ENCODE peak calls at places on chromosomes 3 and 15, in six cellular contexts. P is GM12878, O is H9, R is neuronal stem cell, M is fibroblast of lung, Y is keratinocyte. H is an unnamed sample.

GRCh38 chr3:9912294-9912935 is 4.5 kb upstream of the IL17RC start:
- DNase-seq in P (no peak), O (no peak), R (no peak), M (peak; percentile 84), Y (no peak), H (no peak)

GRCh38 chr15:31299588-31300207 is 26.9 kb upstream of the KLF13 start:
- DNase-seq in P (no peak), O (no peak), R (no peak), M (no peak), Y (no peak), H (no peak)

GRCh38 chr15:89376441-89376840 is 41.8 kb upstream of the POLG start:
- DNase-seq in P (no peak), O (no peak), R (no peak), M (no peak), Y (no peak), H (no peak)

GRCh38 chr15:62440310-62440709 is 275.2 kb upstream of the C2CD4B start:
- DNase-seq in P (no peak), O (no peak), R (no peak), M (no peak), Y (no peak), H (no peak)

GRCh38 chr3:56048333-56048732 is 419.9 kb downstream of the ERC2 start:
- DNase-seq in P (no peak), O (no peak), R (no peak), M (no peak), Y (no peak), H (no peak)

GRCh38 chr3:132507657-132508056 is 89.4 kb upstream of the ACKR4 start:
- DNase-seq in P (no peak), O (no peak), R (no peak), M (no peak), Y (no peak), H (no peak)

GRCh38 chr3:127304121-127304744 is 16.4 kb upstream of the PRR20G start:
- DNase-seq in P (no peak), O (no peak), R (no peak), M (no peak), Y (peak; percentile 90), H (peak; percentile 30)

GRCh38 chr3:9932843-9933560 is 632 bp upstream of the CRELD1 start:
- DNase-seq in P (peak; percentile 40), O (peak; percentile 90), R (peak; percentile 67), M (peak; percentile 85), Y (peak; percentile 36), H (peak; percentile 90)

GRCh38 chr3:114745322-114746240 is 401.5 kb downstream of the ZBTB20 start:
- DNase-seq in P (no peak), O (no peak), R (no peak), M (peak; percentile 82), Y (no peak), H (peak; percentile 4)

GRCh38 chr15:57114070-57114469 is 195.6 kb downstream of the TCF12 start:
- DNase-seq in P (no peak), O (no peak), R (no peak), M (peak; percentile 51), Y (no peak), H (no peak)

GRCh38 chr3:144708437-144708836 is 736.8 kb downstream of the DIPK2A start:
- DNase-seq in P (no peak), O (no peak), R (no peak), M (no peak), Y (no peak), H (no peak)

GRCh38 chr3:120550546-120550945 is 45.6 kb upstream of the NDUFB4 start:
- DNase-seq in P (no peak), O (no peak), R (no peak), M (no peak), Y (no peak), H (no peak)

GRCh38 chr3:109545746-109546145 is 208.4 kb upstream of the DPPA4 start:
- DNase-seq in P (no peak), O (no peak), R (no peak), M (peak; percentile 61), Y (no peak), H (no peak)

GRCh38 chr3:175951047-175951694 is 1092.0 kb downstream of the NAALADL2 start:
- DNase-seq in P (no peak), O (no peak), R (no peak), M (peak; percentile 64), Y (no peak), H (no peak)

GRCh38 chr3:179624471-179624870 is 19.9 kb downstream of the NDUFB5 start:
- DNase-seq in P (no peak), O (no peak), R (no peak), M (peak; percentile 32), Y (no peak), H (no peak)

GRCh38 chr3:58519668-58520402 is 17.2 kb downstream of the ACOX2 start:
- DNase-seq in P (no peak), O (no peak), R (no peak), M (no peak), Y (no peak), H (no peak)

GRCh38 chr3:69881756-69882428 is 117.6 kb upstream of the SAMMSON start:
- DNase-seq in P (no peak), O (no peak), R (no peak), M (no peak), Y (no peak), H (no peak)

GRCh38 chr3:172965256-172965655 is 175.8 kb downstream of the SPATA16 start:
- DNase-seq in P (no peak), O (no peak), R (no peak), M (peak; percentile 92), Y (no peak), H (no peak)

GRCh38 chr15:98689431-98689861 is 41.1 kb downstream of the IGF1R start:
- DNase-seq in P (no peak), O (no peak), R (no peak), M (peak; percentile 53), Y (no peak), H (no peak)

GRCh38 chr15:31326729-31327673 is at the start of gene KLF13:
- DNase-seq in P (no peak), O (no peak), R (no peak), M (peak; percentile 61), Y (no peak), H (peak; percentile 61)

GRCh38 chr3:190883973-190884832 is 21.7 kb upstream of the GMNC start:
- DNase-seq in P (no peak), O (peak; percentile 41), R (peak; percentile 54), M (peak; percentile 38), Y (no peak), H (peak; percentile 72)

GRCh38 chr15:41878355-41878699 is 15.5 kb downstream of the SPTBN5 start:
- DNase-seq in P (no peak), O (no peak), R (no peak), M (no peak), Y (no peak), H (no peak)

GRCh38 chr15:39429898-39430357 is 151.0 kb upstream of the THBS1 start:
- DNase-seq in P (no peak), O (no peak), R (no peak), M (peak; percentile 98), Y (no peak), H (no peak)

GRCh38 chr3:157533298-157533870 is 30.2 kb upstream of the VEPH1 start:
- DNase-seq in P (no peak), O (no peak), R (no peak), M (peak; percentile 92), Y (no peak), H (no peak)

DNA sequence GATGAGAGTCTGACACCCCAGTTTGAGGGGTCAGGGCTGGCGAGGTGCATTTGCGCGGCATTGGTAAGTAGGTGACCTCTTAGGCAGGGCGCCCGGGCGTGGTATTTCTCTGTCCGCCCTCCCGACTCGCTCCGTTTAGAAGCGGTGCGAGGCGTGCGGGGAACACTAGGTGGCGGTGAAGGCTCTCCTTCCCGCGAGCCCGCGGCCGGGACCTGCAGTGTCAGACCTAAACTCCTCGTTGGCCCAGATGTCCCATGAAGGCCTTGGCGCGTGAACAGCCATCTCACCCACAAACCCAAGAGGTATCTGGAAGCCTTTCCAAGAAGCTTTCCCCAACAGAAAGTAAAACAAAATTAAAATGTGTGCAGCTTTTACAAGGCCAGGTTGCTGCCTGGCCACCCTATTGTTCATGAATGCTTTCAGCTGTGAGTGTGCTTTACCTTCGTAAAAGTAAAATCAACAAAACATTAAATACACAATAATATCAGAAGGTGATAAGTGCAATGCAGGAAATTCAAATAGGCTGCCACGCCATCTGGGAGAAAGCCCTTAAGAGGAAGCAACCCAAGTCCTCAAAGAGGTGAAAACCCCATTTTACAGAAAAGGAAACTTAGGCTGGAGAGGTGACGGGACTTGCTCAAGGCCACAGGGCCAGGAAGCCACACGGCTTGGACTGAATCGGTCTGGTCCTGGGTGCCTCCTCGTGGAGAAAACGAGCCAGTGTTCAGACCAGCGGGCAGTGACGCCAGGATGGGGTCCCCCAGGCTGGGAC is 120.3 kb downstream of the ETFA start:
- DNase-seq in P (peak; percentile 43), O (peak; percentile 90), R (peak; percentile 63), M (peak; percentile 58), Y (no peak), H (peak; percentile 92)
- H3K9ac ChIP-seq in P (peak overlapping the region; percentile 52), O (no peak overlapping the region), R (no peak overlapping the region), M (no peak overlapping the region), Y (peak overlapping the region; percentile 28), H (no peak overlapping the region)

DNA sequence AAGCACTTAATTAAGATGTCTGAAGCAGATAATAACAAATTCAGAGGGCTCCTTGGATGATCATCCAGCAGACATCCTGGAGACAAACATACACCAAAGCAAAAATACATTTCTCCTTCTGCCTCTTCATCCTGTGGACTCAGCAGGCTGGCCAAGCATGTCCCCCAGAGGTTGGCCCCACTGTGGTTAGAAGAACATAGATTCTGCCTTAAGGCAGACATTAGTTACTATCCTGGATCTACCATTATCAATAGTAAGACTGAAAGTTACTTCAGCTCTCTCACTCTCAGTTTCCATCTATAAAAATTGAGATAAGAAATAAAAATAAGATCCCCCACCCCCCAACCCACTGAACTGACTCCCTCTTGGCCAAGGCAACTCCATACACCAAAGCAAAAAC is 28.6 kb upstream of the TGFBR2 start:
- DNase-seq in P (no peak), O (no peak), R (no peak), M (no peak), Y (no peak), H (no peak)
- H3K4me2 ChIP-seq in P (peak overlapping the region; percentile 17), O (no peak overlapping the region), R (no peak overlapping the region), M (no peak overlapping the region), Y (peak overlapping the region; percentile 17), H (no peak overlapping the region)

DNA sequence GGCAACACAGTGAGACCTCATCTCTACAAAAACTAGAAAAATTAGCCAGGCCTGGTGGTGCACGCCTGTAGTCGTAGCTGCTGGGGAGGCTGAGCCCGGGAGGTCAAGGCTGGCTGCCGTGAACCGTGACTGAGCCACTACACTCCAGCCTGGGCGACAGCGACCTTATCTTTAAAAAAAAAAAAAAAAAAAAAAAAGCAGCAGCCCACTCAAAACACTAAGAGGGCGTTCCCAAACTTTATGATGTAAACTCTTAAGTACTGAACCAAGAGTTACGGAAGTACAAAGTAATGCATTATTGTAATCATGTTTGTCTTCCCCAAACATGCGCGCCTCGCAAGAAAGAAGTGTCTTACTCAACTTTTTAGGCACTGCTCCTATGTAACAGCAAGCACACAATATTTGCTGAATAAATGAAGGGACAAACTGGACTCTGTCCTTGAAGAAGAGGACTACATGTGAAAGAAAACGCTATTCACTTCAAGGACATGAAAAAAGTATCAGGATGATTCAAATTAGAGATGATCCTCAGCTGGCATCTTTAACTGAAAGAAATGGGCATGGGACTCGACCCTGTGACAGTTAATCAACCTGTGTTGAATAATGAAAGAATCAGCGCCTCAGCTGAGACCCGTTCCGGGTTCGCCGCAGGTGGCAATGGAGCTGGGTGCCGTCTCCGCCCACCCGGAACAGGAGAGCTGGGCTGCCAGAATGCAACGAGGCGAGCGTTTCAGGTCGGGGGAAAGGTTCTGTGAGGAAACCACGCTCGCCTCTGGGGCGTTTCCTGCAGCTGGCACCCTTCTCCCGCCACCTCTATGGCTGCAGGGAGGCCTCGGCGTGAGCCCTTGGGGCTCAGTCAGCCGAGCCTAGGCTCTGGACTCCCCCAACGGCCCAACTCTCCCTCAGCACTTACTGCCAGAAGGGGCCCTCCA is 718 bp downstream of the SPG11 start:
- DNase-seq in P (peak; percentile 61), O (peak; percentile 59), R (no peak), M (peak; percentile 59), Y (no peak), H (peak; percentile 64)
- H3K4me1 ChIP-seq in P (peaks cover 32% of the 10 kb centered on the region), O (no peaks in the 10 kb centered on the region), R (peaks cover 5% of the 10 kb centered on the region), M (no peaks in the 10 kb centered on the region), Y (peaks cover 10% of the 10 kb centered on the region), H (peaks cover 7% of the 10 kb centered on the region)

GRCh38 chr15:84980196-84981053 is 1.2 kb upstream of the PDE8A start:
- DNase-seq in P (peak; percentile 45), O (peak; percentile 92), R (peak; percentile 77), M (peak; percentile 90), Y (no peak), H (peak; percentile 91)
- H3K9ac ChIP-seq in P (peak overlapping the region; percentile 76), O (peak overlapping the region; percentile 37), R (peak overlapping the region; percentile 78), M (peak overlapping the region; percentile 90), Y (peak overlapping the region; percentile 87), H (no peak overlapping the region)